ENCODE peak calls at places on chromosome 14, in five cellular contexts. O is stimulated activated CD4-positive, alpha-beta T cell treated with anti-CD3 and anti-CD28 coated beads, Interleukin-1b, Interleukin-23, amount 100 ng/mL, for 48 hours; K is globus pallidus; Z is renal cortical epithelial cell; A is HS-27A. J is an unnamed sample.

GRCh38 chr14:77910506-77910905 is 110.6 kb downstream of the ADCK1 start:
- DNase-seq in K (no peak), A (no peak), O (no peak), Z (no peak), J (no peak)

GRCh38 chr14:24734917-24735500 is 101.0 kb upstream of the GZMB start:
- DNase-seq in A (peak), O (peak), K (peak), Z (peak), J (peak)

GRCh38 chr14:52055215-52055614 is 13.6 kb downstream of the NID2 start:
- DNase-seq in A (no peak), Z (no peak), K (no peak), O (no peak), J (no peak)

GRCh38 chr14:63011609-63012008 is 33.6 kb downstream of the KCNH5 start:
- DNase-seq in A (no peak), O (no peak), Z (no peak), K (no peak), J (no peak)

GRCh38 chr14:30790827-30791226 is 83.5 kb upstream of the COCH start:
- DNase-seq in K (no peak), O (no peak), A (peak), Z (no peak), J (no peak)

GRCh38 chr14:36518586-36519430 is 1.2 kb downstream of the NKX2-1 start:
- DNase-seq in Z (no peak), K (no peak), O (no peak), A (no peak), J (no peak)

GRCh38 chr14:63292805-63293204 is 25.9 kb downstream of the GPHB5 start:
- DNase-seq in O (no peak), A (no peak), K (no peak), Z (no peak), J (no peak)

GRCh38 chr14:24077086-24077485 is 5.7 kb downstream of the CPNE6 start:
- DNase-seq in K (no peak), O (no peak), A (no peak), Z (no peak), J (no peak)

GRCh38 chr14:68935761-68936209 is 43.3 kb downstream of the ACTN1 start:
- DNase-seq in Z (peak), A (no peak), O (no peak), K (no peak), J (no peak)

GRCh38 chr14:67411820-67412421 is at the start of gene PLEK2:
- DNase-seq in A (no peak), K (no peak), Z (peak), O (peak), J (peak)

GRCh38 chr14:22266141-22266442 is 322.9 kb downstream of the DAD1 start:
- DNase-seq in Z (peak), A (no peak), K (no peak), O (no peak), J (no peak)

GRCh38 chr14:50045039-50045711 is 71.2 kb downstream of the VCPKMT start:
- DNase-seq in A (no peak), Z (peak), O (peak), K (no peak), J (peak)

GRCh38 chr14:89422181-89422951 is 5.3 kb upstream of the FOXN3 start:
- DNase-seq in O (peak), K (no peak), A (no peak), Z (no peak), J (no peak)

GRCh38 chr14:36524874-36525745 is 5.1 kb upstream of the NKX2-1 start:
- DNase-seq in O (no peak), Z (peak), K (peak), A (no peak), J (peak)

GRCh38 chr14:96739511-96739910 is 57.7 kb upstream of the VRK1 start:
- DNase-seq in A (no peak), Z (no peak), O (no peak), K (no peak), J (no peak)

GRCh38 chr14:37594238-37594915 is 672 bp downstream of the FOXA1 start:
- DNase-seq in A (peak), K (peak), O (peak), Z (peak), J (peak)

GRCh38 chr14:24407608-24408325 is 9.0 kb downstream of the NYNRIN start:
- DNase-seq in K (no peak), Z (no peak), O (no peak), A (no peak), J (no peak)

GRCh38 chr14:20486700-20487401 is 17.6 kb downstream of the PNP start:
- DNase-seq in K (no peak), Z (no peak), O (no peak), A (no peak), J (no peak)